ENCODE peak calls at places on chromosome 19, in four cellular contexts. F is neuronal stem cell, Y is mesendoderm, N is H9. T is an unnamed sample.

GRCh38 chr19:41175825-41176734 is 16.9 kb upstream of the CYP2S1 start:
- DNase-seq in F (no peak), Y (peak), N (peak), T (peak)

GRCh38 chr19:5038631-5039271 is 69.8 kb downstream of the KDM4B start:
- DNase-seq in F (no peak), Y (peak), N (peak), T (peak)

GRCh38 chr19:15249560-15249874 is 17.3 kb upstream of the EPHX3 start:
- DNase-seq in F (no peak), Y (no peak), N (no peak), T (no peak)

GRCh38 chr19:55014714-55015113 is 23.4 kb downstream of the GP6 start:
- DNase-seq in F (no peak), Y (no peak), N (no peak), T (no peak)

GRCh38 chr19:9622531-9622930 is 1.5 kb upstream of the ZNF561 start:
- DNase-seq in F (no peak), Y (no peak), N (no peak), T (no peak)

GRCh38 chr19:55643733-55644116 is 276 bp downstream of the ZNF581 start:
- DNase-seq in F (no peak), Y (no peak), N (no peak), T (no peak)

GRCh38 chr19:10662384-10663251 is 8.5 kb downstream of the ILF3 start:
- DNase-seq in F (no peak), Y (no peak), N (no peak), T (peak)

GRCh38 chr19:1252221-1252817 is 3.9 kb downstream of the MIDN start:
- DNase-seq in F (no peak), Y (peak), N (no peak), T (peak)

GRCh38 chr19:5579286-5579685 is 11.5 kb upstream of the TINCR start:
- DNase-seq in F (no peak), Y (no peak), N (no peak), T (no peak)

GRCh38 chr19:27740396-27740795 is 1472.6 kb downstream of the UQCRFS1 start:
- DNase-seq in F (no peak), Y (no peak), N (peak), T (no peak)

GRCh38 chr19:13281567-13282291 is 131.5 kb downstream of the IER2 start:
- DNase-seq in F (no peak), Y (no peak), N (no peak), T (no peak)

GRCh38 chr19:10984166-10984735 is 23.4 kb downstream of the SMARCA4 start:
- DNase-seq in F (no peak), Y (no peak), N (no peak), T (no peak)

GRCh38 chr19:1592023-1592754 is 476 bp downstream of the MBD3 start:
- DNase-seq in F (peak), Y (peak), N (peak), T (peak)

GRCh38 chr19:56664511-56664910 is 7.0 kb downstream of the ZNF835 start:
- DNase-seq in F (no peak), Y (no peak), N (no peak), T (no peak)

GRCh38 chr19:7371001-7371400 is 22.3 kb downstream of the ARHGEF18 start:
- DNase-seq in F (no peak), Y (no peak), N (no peak), T (no peak)

GRCh38 chr19:7366701-7367420 is 18.1 kb downstream of the ARHGEF18 start:
- DNase-seq in F (no peak), Y (peak), N (no peak), T (peak)

GRCh38 chr19:7372810-7373209 is 24.1 kb downstream of the ARHGEF18 start:
- DNase-seq in F (no peak), Y (no peak), N (no peak), T (no peak)

GRCh38 chr19:7370546-7370945 is 21.8 kb downstream of the ARHGEF18 start:
- DNase-seq in F (no peak), Y (no peak), N (no peak), T (no peak)

GRCh38 chr19:7368456-7368855 is 19.7 kb downstream of the ARHGEF18 start:
- DNase-seq in F (no peak), Y (no peak), N (no peak), T (no peak)
- H2BK120ac ChIP-seq in F (no peak), Y (no peak), N (no peak), T (peak)

DNA sequence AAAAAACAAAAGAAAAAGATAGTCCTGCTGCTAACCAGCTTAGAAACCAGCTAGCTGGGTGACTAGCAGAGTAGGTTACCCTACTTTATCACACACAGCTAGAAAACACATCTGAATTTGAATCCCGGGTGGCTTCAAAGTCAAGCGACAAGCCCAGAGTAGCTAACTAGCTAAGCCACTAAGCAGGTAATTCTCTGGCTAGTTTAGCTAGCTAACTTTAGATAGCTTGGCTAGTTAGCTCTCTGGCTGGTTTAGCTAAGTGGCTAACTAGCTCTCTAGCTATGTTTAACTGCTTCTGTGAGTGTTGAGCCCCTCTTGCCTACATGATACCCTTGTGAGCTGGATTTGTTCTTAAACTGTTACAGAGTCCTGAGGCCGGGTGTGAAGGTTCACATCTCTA is 12.4 kb downstream of the MYH14 start:
- DNase-seq in F (no peak), Y (no peak), N (no peak), T (no peak)
- H2BK5ac ChIP-seq in F (peak), Y (no peak), N (no peak), T (no peak)

GRCh38 chr19:34481861-34482379 is 362 bp downstream of the WTIP start:
- DNase-seq in F (no peak), Y (no peak), N (no peak), T (no peak)
- H2BK120ac ChIP-seq in F (peak), Y (peak), N (no peak), T (no peak)

DNA sequence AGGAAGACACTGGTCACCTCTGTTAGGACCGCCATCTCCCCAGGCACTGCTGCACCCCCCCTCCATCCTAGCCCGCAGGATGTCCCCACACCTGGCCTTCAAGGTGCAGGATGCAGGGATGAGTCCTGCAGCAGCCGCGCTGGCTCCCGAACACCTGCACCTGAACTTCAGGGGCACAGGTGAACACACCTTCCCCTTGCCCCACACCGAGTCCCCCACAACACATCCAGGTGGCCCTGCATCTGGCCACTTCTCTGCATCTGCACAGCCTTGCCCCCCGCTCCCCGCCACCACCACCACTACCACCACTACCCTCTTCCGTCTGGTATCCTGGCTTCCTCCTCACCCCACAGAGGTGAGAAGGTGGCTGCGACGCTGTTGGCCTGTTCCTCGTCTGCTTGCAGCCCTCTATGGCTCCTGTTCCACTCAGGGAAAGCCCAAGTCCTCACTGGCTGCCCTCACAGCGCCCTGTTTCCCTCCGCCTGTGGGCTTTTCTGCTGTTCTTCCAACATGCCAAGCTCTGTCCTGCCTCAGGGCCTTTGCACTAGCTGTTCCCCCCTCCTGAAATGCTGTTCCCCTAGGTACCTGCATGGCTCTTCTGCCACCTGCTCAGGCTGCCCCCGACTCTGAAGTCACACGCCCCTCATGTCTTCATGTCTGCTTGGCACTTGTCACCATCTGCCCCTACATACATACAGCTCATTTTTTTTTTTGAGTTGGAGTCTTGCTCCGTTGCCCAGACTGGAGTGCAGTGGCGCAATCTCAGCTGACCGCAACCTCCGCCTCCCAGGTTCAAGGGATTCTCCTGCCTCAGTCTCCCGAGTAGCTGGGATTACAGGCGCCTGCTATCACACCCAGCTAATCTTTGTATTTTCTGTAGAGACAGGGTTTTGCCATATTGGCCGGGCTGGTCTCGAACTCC is 1.4 kb upstream of the CERS1 start:
- DNase-seq in F (no peak), Y (no peak), N (no peak), T (no peak)
- H2BK5ac ChIP-seq in F (peak), Y (no peak), N (no peak), T (no peak)

GRCh38 chr19:3970808-3971598 is at the start of gene DAPK3:
- DNase-seq in F (peak), Y (peak), N (peak), T (peak)
- H2BK120ac ChIP-seq in F (no peak), Y (peak), N (no peak), T (peak)

GRCh38 chr19:33292595-33293254 is 9.6 kb downstream of the CEBPA start:
- DNase-seq in F (no peak), Y (no peak), N (no peak), T (no peak)

GRCh38 chr19:33290082-33290815 is 12.1 kb downstream of the CEBPA start:
- DNase-seq in F (no peak), Y (no peak), N (no peak), T (no peak)

GRCh38 chr19:33293255-33294057 is 8.9 kb downstream of the CEBPA start:
- DNase-seq in F (no peak), Y (no peak), N (no peak), T (peak)

GRCh38 chr19:33290956-33291622 is 11.2 kb downstream of the CEBPA start:
- DNase-seq in F (no peak), Y (peak), N (no peak), T (no peak)

DNA sequence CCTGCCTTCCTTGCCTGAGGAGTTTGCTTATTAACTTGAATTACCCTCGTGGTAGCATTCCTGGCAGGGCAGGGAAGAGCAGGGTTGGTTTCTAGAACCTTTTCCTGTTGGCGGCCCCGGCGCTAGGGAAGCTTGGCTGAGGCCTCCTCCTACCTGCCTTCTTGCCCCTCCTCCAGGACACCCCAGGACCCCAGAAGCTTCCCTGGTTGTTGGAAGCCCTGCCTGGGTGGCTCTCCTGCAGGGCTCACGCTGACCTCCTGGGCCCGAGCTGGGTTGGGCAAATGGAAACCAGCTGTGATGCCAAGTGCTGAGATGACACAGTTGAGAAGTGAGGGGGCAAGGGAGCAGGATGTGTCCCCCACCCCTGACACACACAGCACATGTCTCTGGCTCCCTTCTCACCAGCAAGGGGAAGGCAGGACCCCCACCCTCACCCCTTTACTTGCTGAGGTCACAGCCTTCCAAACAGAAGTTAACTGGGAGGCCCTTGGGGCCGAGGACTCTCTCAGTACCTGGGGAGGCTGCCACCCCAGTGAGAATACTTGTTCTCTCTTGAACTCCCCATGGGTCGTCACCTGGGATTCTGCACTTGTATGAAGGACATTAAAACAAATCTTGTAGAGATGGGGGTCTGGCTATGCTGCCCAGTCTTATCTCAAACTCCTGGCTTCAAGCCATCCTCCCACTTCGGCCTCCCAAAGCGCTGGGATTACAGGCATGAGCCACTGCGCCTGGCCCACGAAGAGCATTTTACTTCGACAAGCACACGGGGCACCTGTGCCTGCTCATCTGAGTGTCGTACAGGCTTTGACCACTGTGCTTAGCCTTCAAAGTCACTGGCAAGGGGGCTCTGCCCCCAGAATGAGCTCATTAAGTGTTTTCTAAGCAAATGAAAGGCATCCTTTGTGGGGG is 10.5 kb downstream of the CEBPA start:
- DNase-seq in F (no peak), Y (no peak), N (no peak), T (no peak)
- H2BK5ac ChIP-seq in F (no peak), Y (no peak), N (no peak), T (no peak)

GRCh38 chr19:18590273-18591272 is 2.0 kb downstream of the REX1BD start:
- DNase-seq in F (peak), Y (peak), N (peak), T (peak)

GRCh38 chr19:18594824-18595373 is 6.3 kb downstream of the REX1BD start:
- DNase-seq in F (no peak), Y (no peak), N (no peak), T (no peak)

GRCh38 chr19:18591735-18592385 is 3.3 kb downstream of the REX1BD start:
- DNase-seq in F (no peak), Y (no peak), N (no peak), T (no peak)

GRCh38 chr19:18594096-18594823 is 5.7 kb downstream of the REX1BD start:
- DNase-seq in F (peak), Y (peak), N (peak), T (peak)

DNA sequence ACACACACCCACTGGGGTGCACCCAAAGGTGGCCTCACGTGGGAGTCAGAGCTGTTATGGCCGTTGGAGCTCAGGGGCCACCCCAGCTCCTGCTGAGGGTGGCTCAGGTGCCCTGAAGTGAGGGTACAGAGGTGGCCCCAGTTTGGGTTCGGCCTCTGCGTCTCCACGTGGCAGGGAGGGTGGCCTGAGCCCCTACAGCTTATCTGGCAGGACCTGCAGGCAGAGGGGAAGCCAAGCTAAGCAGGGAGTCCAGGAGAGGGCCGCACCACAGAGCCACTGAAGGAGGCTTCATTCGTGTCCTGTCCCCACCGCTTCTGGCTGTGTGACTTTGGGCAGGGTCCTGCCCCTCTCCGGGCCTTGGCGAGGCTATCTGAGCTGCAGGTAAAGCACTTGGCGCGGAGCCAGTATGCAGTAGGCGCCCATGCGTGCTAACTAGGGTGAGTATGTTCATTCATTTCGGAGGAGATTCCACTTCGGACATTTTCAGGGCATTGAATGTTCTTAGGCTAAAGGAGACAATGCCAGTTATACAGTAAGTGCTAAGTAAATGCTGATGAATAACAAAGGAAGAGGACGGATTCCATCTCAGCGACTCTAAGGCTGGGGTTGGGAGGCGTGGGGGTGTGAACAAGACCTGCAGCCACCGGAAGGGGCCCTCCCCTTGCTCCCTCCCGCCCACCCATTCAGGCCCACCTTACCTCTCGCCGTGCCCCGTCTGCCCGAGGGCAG is 4.9 kb downstream of the REX1BD start:
- DNase-seq in F (no peak), Y (peak), N (peak), T (no peak)
- H2BK120ac ChIP-seq in F (no peak), Y (no peak), N (no peak), T (no peak)

GRCh38 chr19:44282846-44283245 is 22.0 kb downstream of the ZNF235 start:
- DNase-seq in F (no peak), Y (no peak), N (no peak), T (peak)

GRCh38 chr19:44280916-44281315 is 21.2 kb downstream of the ZNF233 start:
- DNase-seq in F (no peak), Y (no peak), N (no peak), T (no peak)

GRCh38 chr19:44277331-44277730 is 17.6 kb downstream of the ZNF233 start:
- DNase-seq in F (no peak), Y (no peak), N (no peak), T (no peak)

GRCh38 chr19:44278181-44278690 is 18.6 kb downstream of the ZNF233 start:
- DNase-seq in F (no peak), Y (no peak), N (no peak), T (peak)
- H2BK5ac ChIP-seq in F (no peak), Y (no peak), N (no peak), T (no peak)

T was measured in IMR-90.